ENCODE peak calls at places on chromosome 4, in five cellular contexts. F, U, K, Z and E are unnamed samples.

GRCh38 chr4:147318581-147318980 is 162.3 kb upstream of the EDNRA start:
- DNase-seq in F (no peak), U (no peak), K (peak), Z (no peak), E (peak)

GRCh38 chr4:61312526-61312925 is 112.4 kb downstream of the ADGRL3 start:
- DNase-seq in F (no peak), U (peak), K (no peak), Z (no peak), E (peak)

GRCh38 chr4:7322166-7322991 is 112.4 kb downstream of the PSAPL1 start:
- DNase-seq in F (no peak), U (no peak), K (no peak), Z (no peak), E (no peak)

GRCh38 chr4:24160358-24160757 is 270.5 kb upstream of the PPARGC1A start:
- DNase-seq in F (no peak), U (no peak), K (no peak), Z (no peak), E (no peak)

GRCh38 chr4:78018271-78019049 is 38.7 kb upstream of the FRAS1 start:
- DNase-seq in F (no peak), U (no peak), K (no peak), Z (no peak), E (no peak)

GRCh38 chr4:70269674-70270073 is 27.3 kb downstream of the CSN3 start:
- DNase-seq in F (no peak), U (no peak), K (no peak), Z (no peak), E (peak)

GRCh38 chr4:83716874-83717273 is 181.0 kb downstream of the GPAT3 start:
- DNase-seq in F (no peak), U (no peak), K (peak), Z (no peak), E (peak)

GRCh38 chr4:156109943-156110925 is 156.6 kb upstream of the CTSO start:
- DNase-seq in F (no peak), U (no peak), K (peak), Z (peak), E (peak)

GRCh38 chr4:149790172-149790907 is 25.3 kb downstream of the IQCM start:
- DNase-seq in F (no peak), U (no peak), K (peak), Z (no peak), E (no peak)

GRCh38 chr4:89000392-89000791 is 56.6 kb downstream of the FAM13A start:
- DNase-seq in F (no peak), U (no peak), K (no peak), Z (no peak), E (peak)

GRCh38 chr4:105613326-105613725 is 60.9 kb downstream of the ARHGEF38 start:
- DNase-seq in F (no peak), U (no peak), K (no peak), Z (no peak), E (peak)

GRCh38 chr4:4771160-4771559 is 88.3 kb upstream of the MSX1 start:
- DNase-seq in F (no peak), U (no peak), K (no peak), Z (no peak), E (no peak)

GRCh38 chr4:152655272-152656129 is 24.3 kb downstream of the TMEM154 start:
- DNase-seq in F (no peak), U (no peak), K (no peak), Z (no peak), E (no peak)

GRCh38 chr4:10160280-10160856 is 43.8 kb upstream of the WDR1 start:
- DNase-seq in F (no peak), U (peak), K (peak), Z (no peak), E (peak)
- TF ChIP-seq CTCF in F (peak), U (peak), K (peak), Z (peak), E (peak)

DNA sequence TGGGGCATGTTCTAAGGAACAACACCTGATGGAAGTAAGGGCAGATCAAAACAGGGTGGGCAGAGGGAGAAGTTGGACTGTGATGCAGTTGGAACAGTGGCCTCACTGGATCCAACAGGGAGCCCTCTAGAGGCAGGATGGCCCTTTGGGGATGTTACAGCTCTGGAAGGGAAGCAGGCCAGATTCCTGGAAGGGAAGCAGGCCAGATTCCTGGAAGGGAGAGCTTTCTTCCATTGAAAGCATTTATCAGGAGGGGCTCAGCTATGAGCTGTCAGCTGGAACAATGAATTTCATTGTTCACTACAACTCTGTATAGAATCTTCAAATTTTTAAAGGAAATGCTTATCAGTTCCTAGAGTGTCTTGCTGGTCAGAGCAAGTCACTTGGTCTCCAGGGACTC is 17.7 kb downstream of the IL15 start:
- DNase-seq in F (no peak), U (no peak), K (no peak), Z (peak), E (no peak)
- TF ChIP-seq CTCF in F (peak), U (peak), K (peak), Z (peak), E (peak)

GRCh38 chr4:26275261-26275660 is 45.6 kb upstream of the RBPJ start:
- DNase-seq in F (no peak), U (no peak), K (no peak), Z (no peak), E (no peak)
- TF ChIP-seq CTCF in F (no peak), U (no peak), K (no peak), Z (no peak), E (no peak)

DNA sequence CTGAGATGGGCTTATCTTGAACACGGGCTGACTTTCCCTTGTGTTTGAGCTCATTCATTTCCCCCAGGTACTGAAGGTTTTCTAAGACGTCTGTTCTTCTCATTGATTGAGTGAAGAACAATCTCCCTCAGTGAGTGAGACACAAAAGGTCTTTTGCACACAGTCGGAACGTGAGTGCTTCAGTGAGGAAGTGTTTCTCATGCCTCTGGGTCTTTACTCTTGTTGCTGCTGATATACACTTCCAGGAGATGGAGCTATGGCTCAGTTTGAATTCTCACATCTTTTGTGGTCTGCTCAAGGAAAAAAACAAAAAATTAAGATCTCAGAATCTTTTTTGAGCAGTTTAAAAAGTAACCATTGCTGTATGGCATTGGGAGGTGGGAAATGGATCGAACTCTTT is 981.9 kb upstream of the TENM3 start:
- DNase-seq in F (no peak), U (peak), K (peak), Z (no peak), E (no peak)
- TF ChIP-seq CTCF in F (peak), U (peak), K (peak), Z (peak), E (no peak)

GRCh38 chr4:41218703-41219102 is 4.4 kb upstream of the APBB2 start:
- DNase-seq in F (no peak), U (no peak), K (no peak), Z (no peak), E (no peak)
- TF ChIP-seq CTCF in F (no peak), U (no peak), K (no peak), Z (no peak), E (no peak)

DNA sequence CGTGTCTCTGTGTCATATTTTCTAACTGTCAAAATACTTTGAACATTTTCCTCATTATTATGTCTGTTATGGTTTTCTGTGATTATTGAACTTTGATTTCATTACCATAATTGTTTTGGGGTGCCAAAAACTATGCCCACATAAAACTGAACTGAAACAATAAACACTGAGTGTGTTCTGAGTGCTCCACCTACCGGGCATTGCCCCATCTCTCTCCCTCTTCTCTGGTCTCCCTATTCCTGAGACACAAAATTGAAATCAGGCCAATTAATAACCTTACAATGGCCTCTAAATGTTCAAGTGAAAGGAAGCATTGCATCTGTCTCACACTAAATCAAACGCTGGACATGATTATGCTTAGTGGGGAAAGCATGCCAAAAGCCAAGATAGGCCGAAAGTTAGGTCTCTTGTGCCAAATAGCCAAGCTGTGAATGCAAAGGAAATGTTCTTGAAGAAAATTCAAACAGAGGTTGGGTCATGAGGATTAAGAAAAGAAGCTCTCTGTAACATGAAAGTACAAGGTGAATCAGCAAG is 972.3 kb downstream of the PCDH7 start:
- DNase-seq in F (no peak), U (no peak), K (no peak), Z (no peak), E (no peak)
- TF ChIP-seq CTCF in F (peak), U (peak), K (no peak), Z (no peak), E (no peak)